ENCODE peak calls at places on chromosomes 2 and 18, in seven cellular contexts. E is MCF 10A, I is A549, G is IMR-90, C is psoas muscle, H is HCT116, X is lung. D is an unnamed sample.

GRCh38 chr2:12168354-12169059 is 422.1 kb downstream of the LPIN1 start:
- DNase-seq in C (no peak), E (no peak), H (no peak), X (no peak), I (no peak), G (no peak), D (no peak)

GRCh38 chr2:43438858-43439655 is 156.8 kb downstream of the THADA start:
- DNase-seq in G (peak), E (no peak), X (no peak), C (no peak), H (no peak), I (no peak), D (no peak)

GRCh38 chr18:68083131-68083530 is 566.6 kb upstream of the DSEL start:
- DNase-seq in G (peak), X (no peak), I (no peak), E (peak), C (no peak), H (no peak), D (no peak)

GRCh38 chr18:50649821-50650220 is 89.9 kb downstream of the MAPK4 start:
- DNase-seq in C (peak), X (peak), I (no peak), H (no peak), E (peak), G (peak), D (no peak)

GRCh38 chr18:48393776-48394175 is 15.4 kb downstream of the ZBTB7C start:
- DNase-seq in I (no peak), C (no peak), G (no peak), X (no peak), E (no peak), H (no peak), D (no peak)

GRCh38 chr18:44682181-44682870 is 1.6 kb downstream of the SETBP1 start:
- DNase-seq in I (no peak), G (no peak), H (no peak), E (no peak), X (no peak), C (no peak), D (peak)

GRCh38 chr2:85178980-85179411 is 45.8 kb downstream of the TCF7L1 start:
- DNase-seq in C (no peak), E (no peak), H (no peak), I (no peak), X (no peak), G (no peak), D (no peak)

GRCh38 chr2:99822487-99823218 is 319.7 kb downstream of the AFF3 start:
- DNase-seq in X (no peak), I (no peak), H (no peak), G (no peak), C (no peak), E (no peak), D (no peak)

GRCh38 chr2:220460257-220460985 is 833.0 kb downstream of the SLC4A3 start:
- DNase-seq in C (no peak), X (no peak), H (peak), G (peak), E (no peak), I (no peak), D (no peak)

GRCh38 chr2:152464853-152465470 is 130.0 kb downstream of the FMNL2 start:
- DNase-seq in I (no peak), H (no peak), X (no peak), G (no peak), E (no peak), C (peak), D (no peak)

GRCh38 chr2:170475878-170476277 is 239.3 kb upstream of the SP5 start:
- DNase-seq in C (no peak), X (no peak), H (no peak), E (no peak), G (no peak), I (no peak), D (no peak)

GRCh38 chr2:56741601-56742102 is 557.9 kb downstream of the CCDC85A start:
- DNase-seq in C (peak), X (peak), I (peak), G (peak), E (peak), H (peak), D (no peak)

GRCh38 chr18:44803019-44803650 is 122.4 kb downstream of the SETBP1 start:
- DNase-seq in X (no peak), E (no peak), I (no peak), H (no peak), G (peak), C (peak), D (no peak)

GRCh38 chr18:34772887-34773286 is 62.8 kb downstream of the DTNA start:
- DNase-seq in H (no peak), G (peak), E (no peak), X (no peak), I (no peak), C (peak), D (no peak)

GRCh38 chr2:72274284-72274869 is 126.7 kb upstream of the CYP26B1 start:
- DNase-seq in C (no peak), E (no peak), X (no peak), I (no peak), H (no peak), G (peak), D (no peak)

GRCh38 chr2:159946326-159946992 is 116.0 kb downstream of the PLA2R1 start:
- DNase-seq in H (no peak), X (no peak), E (peak), C (no peak), G (peak), I (no peak), D (no peak)

GRCh38 chr2:12950957-12951656 is 234.4 kb downstream of the TRIB2 start:
- DNase-seq in E (no peak), I (no peak), G (peak), C (no peak), H (no peak), X (no peak), D (no peak)

GRCh38 chr2:39447266-39448168 is 10.4 kb upstream of the MAP4K3 start:
- DNase-seq in E (no peak), I (no peak), C (no peak), G (peak), H (no peak), X (no peak), D (no peak)

GRCh38 chr2:38315707-38316333 is 61.3 kb downstream of the ATL2 start:
- DNase-seq in X (no peak), H (peak), E (peak), G (peak), I (peak), C (no peak), D (peak)

GRCh38 chr18:74351354-74351753 is 35.7 kb downstream of the C18orf63 start:
- DNase-seq in G (peak), I (no peak), H (no peak), E (peak), C (no peak), X (no peak), D (no peak)

GRCh38 chr2:217902281-217903141 is 100.3 kb downstream of the TNS1 start:
- DNase-seq in I (peak), E (peak), G (peak), X (peak), H (no peak), C (peak), D (no peak)

GRCh38 chr2:61718965-61719364 is 134.9 kb downstream of the FAM161A start:
- DNase-seq in G (no peak), C (peak), X (no peak), H (no peak), E (no peak), I (no peak), D (no peak)

GRCh38 chr2:23497063-23497462 is 112.1 kb downstream of the KLHL29 start:
- DNase-seq in G (peak), X (no peak), E (peak), C (peak), H (no peak), I (no peak), D (no peak)

GRCh38 chr2:85323351-85323987 is 4.3 kb downstream of the TGOLN2 start:
- DNase-seq in E (no peak), X (no peak), G (no peak), I (no peak), H (no peak), C (no peak), D (no peak)

GRCh38 chr18:827093-827677 is 15.1 kb upstream of the YES1 start:
- DNase-seq in X (no peak), I (no peak), C (no peak), H (no peak), E (no peak), G (no peak), D (no peak)

GRCh38 chr2:175726213-175726612 is 275.9 kb downstream of the LNPK start:
- DNase-seq in G (peak), C (no peak), E (peak), I (no peak), X (no peak), H (no peak), D (no peak)

GRCh38 chr2:10933700-10934225 is 22.0 kb downstream of the KCNF1 start:
- DNase-seq in E (no peak), I (no peak), G (no peak), H (no peak), X (no peak), C (no peak), D (no peak)

GRCh38 chr2:201152999-201153398 is 29.9 kb upstream of the CASP10 start:
- DNase-seq in C (no peak), E (no peak), G (no peak), H (no peak), X (no peak), I (no peak), D (no peak)

GRCh38 chr2:211835695-211836094 is 702.9 kb downstream of the ERBB4 start:
- DNase-seq in E (no peak), I (no peak), G (no peak), H (no peak), C (no peak), X (no peak), D (no peak)

GRCh38 chr2:217712431-217712830 is 290.4 kb downstream of the TNS1 start:
- DNase-seq in E (no peak), X (no peak), C (no peak), H (no peak), G (no peak), I (no peak), D (no peak)

GRCh38 chr2:128558895-128559532 is 240.3 kb upstream of the HS6ST1 start:
- DNase-seq in I (no peak), X (no peak), C (no peak), H (no peak), G (no peak), E (no peak), D (no peak)

GRCh38 chr2:190467575-190468083 is 59.5 kb downstream of the MFSD6 start:
- DNase-seq in C (no peak), E (no peak), H (no peak), X (no peak), I (no peak), G (peak), D (no peak)

GRCh38 chr2:210442457-210442856 is 34.1 kb downstream of the LANCL1 start:
- DNase-seq in X (no peak), C (no peak), H (no peak), I (no peak), G (no peak), E (no peak), D (peak)

GRCh38 chr2:208363485-208363884 is 43.1 kb upstream of the PTH2R start:
- DNase-seq in H (no peak), E (peak), C (no peak), G (peak), X (no peak), I (no peak), D (peak)

GRCh38 chr18:73670046-73670445 is 477.6 kb downstream of the FBXO15 start:
- DNase-seq in X (no peak), I (no peak), E (no peak), H (no peak), G (no peak), C (no peak), D (no peak)

GRCh38 chr2:145123606-145124005 is 603.7 kb upstream of the ZEB2 start:
- DNase-seq in I (no peak), E (no peak), X (no peak), C (no peak), H (no peak), G (peak), D (no peak)

GRCh38 chr2:23487735-23488492 is 102.9 kb downstream of the KLHL29 start:
- DNase-seq in G (peak), X (no peak), E (peak), H (peak), C (no peak), I (no peak), D (peak)

GRCh38 chr2:226835796-226836547 is at the start of gene RHBDD1:
- DNase-seq in X (peak), G (peak), H (peak), I (peak), E (peak), C (peak), D (peak)

GRCh38 chr18:36179562-36180334 is 7.5 kb upstream of the MOCOS start:
- DNase-seq in G (peak), C (peak), E (peak), X (peak), I (no peak), H (no peak), D (no peak)

GRCh38 chr2:74267068-74267467 is 68.7 kb downstream of the MTHFD2 start:
- DNase-seq in G (no peak), I (peak), X (peak), C (no peak), H (peak), E (peak), D (peak)
- TF ChIP-seq CTCF in G (no peak), I (peak), X (peak), C (no peak), H (peak), E (peak), D (peak)

GRCh38 chr2:17149945-17150344 is 368.3 kb downstream of the RAD51AP2 start:
- DNase-seq in E (no peak), G (no peak), C (no peak), I (no peak), X (no peak), H (no peak), D (no peak)

GRCh38 chr2:17146358-17146757 is 371.9 kb downstream of the RAD51AP2 start:
- DNase-seq in I (no peak), H (no peak), E (no peak), C (no peak), X (no peak), G (no peak), D (no peak)

DNA sequence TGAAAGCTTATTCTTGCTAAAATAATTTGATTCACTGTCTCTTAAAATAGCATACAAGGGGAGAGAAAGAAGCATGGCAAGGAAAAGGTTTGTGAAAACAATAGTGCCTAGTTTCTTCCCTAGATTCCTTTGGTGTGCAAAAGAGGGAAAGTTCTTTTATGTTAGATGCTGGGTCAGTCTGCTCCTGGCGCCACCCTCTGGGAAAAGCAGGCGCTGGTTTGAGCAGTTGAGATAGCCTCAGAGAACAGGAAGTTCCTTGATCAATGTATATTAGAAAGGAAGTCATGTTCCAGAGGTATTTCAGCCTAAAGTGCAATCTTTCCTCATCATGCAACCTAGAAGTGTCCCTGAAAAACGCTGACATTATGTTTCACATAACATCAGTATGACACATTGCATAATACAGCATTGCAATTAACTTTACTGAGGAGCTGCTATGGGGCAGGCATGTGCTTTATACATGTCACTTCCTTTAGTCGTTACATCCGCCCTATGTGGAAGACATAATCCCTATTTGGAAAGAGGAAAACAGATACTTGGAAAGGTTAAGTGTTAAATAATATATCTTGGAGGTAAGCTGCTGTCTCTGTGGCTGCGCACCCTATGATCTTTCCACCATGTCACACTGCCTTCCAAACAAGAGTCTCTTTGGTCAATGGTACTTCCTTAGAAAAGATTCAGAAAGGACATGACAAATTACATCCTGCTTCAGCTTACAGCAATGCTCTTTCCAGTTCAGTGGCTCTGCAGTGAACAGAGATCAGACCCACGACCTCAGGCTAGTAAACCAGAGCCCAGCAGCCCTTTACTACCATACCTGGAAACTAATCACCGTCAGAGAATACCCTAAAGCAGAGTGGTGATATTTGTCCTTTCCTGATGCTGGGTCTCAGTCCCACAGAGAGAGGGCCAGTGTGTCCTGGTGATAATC is 369.7 kb downstream of the RAD51AP2 start:
- DNase-seq in E (peak), G (no peak), C (no peak), I (no peak), X (no peak), H (peak), D (no peak)
- TF ChIP-seq CTCF in E (peak), G (no peak), C (no peak), I (no peak), X (no peak), H (peak), D (peak)

GRCh38 chr18:11468120-11468519 is 141.3 kb upstream of the SLC35G4 start:
- DNase-seq in E (no peak), X (no peak), H (no peak), G (no peak), I (no peak), C (no peak), D (no peak)
- TF ChIP-seq CTCF in E (no peak), X (no peak), H (no peak), G (no peak), I (no peak), C (no peak), D (no peak)

GRCh38 chr2:36824281-36824680 is 127.8 kb downstream of the VIT start:
- DNase-seq in G (no peak), I (no peak), C (no peak), H (no peak), E (no peak), X (no peak), D (no peak)

GRCh38 chr2:36820942-36821605 is 124.6 kb downstream of the VIT start:
- DNase-seq in X (no peak), E (no peak), I (no peak), C (no peak), G (no peak), H (no peak), D (no peak)

GRCh38 chr2:36818542-36818941 is 122.0 kb downstream of the VIT start:
- DNase-seq in E (no peak), G (no peak), X (no peak), C (no peak), I (no peak), H (no peak), D (no peak)

DNA sequence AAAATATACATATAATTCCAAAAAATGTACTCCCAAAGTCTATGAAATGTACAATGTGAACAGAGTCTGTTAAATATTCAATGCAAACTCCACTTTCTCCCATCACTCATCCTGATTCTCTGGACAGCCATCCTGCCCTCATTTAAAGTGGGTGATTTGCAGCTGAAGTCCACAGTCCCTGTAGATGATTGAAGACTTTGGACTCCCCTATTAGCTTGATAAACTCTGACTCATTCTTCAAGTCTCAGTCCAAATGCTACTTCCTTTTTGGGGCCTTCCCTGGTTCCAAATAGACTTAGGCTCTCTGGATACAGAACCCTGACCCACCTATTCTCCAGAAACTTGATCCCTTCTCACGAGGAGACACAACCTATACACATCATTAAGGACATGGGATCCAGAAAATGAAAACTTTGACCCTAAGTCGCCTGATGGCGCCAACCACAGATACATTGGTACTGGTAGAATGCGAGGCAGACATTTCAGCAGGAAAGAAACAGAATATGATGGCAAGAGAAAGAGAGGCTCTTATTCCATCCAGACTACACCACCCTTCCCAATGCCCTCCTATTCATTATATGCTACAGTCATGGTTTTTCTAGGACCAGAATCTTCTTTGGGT is 122.7 kb downstream of the VIT start:
- DNase-seq in C (no peak), G (no peak), H (no peak), I (no peak), E (peak), X (no peak), D (no peak)
- TF ChIP-seq CTCF in C (no peak), G (no peak), H (no peak), I (no peak), E (peak), X (no peak), D (no peak)

DNA sequence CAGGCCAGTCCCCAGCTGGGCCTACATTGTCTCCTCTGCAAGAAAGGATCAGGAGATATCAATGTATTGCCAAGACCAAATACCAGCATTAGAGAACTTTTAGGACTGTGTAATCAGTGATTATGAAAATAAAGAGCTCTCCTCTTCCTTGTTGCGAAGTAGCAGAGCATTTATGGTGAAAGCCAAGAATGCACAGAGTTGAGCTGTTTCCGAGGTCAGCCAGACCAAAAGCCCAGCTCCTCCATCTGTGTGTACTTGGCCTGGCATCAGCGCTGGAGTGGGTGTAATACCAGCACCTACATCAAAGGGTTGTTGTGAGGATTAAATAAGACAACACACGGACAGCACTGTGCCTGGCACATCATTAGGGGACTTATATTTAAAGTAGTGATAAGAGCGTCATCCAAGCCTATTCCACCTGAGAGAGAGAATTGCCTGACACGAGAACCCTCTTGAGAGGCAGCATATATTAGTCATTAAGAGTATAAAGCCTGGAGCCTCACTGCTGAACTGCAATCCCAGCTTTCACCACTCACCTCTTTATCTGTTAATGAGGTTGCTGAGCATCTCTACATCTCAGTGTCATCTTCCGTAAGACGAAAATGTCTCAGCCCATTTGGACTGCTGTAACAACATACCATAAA is 7.4 kb upstream of the SLC16A14 start:
- DNase-seq in H (no peak), X (no peak), E (no peak), G (no peak), I (no peak), C (no peak), D (no peak)
- TF ChIP-seq CTCF in H (peak), X (no peak), E (no peak), G (no peak), I (no peak), C (no peak), D (no peak)

GRCh38 chr18:78971511-78972245 is 7.9 kb upstream of the SALL3 start:
- DNase-seq in H (no peak), G (no peak), X (no peak), E (no peak), C (no peak), I (no peak), D (no peak)

GRCh38 chr18:78972930-78973331 is 6.7 kb upstream of the SALL3 start:
- DNase-seq in G (no peak), E (no peak), C (no peak), I (no peak), H (no peak), X (no peak), D (no peak)

GRCh38 chr18:78969574-78970315 is 9.9 kb upstream of the SALL3 start:
- DNase-seq in H (no peak), X (no peak), G (no peak), I (no peak), E (no peak), C (no peak), D (no peak)

GRCh38 chr18:78972385-78972918 is 7.2 kb upstream of the SALL3 start:
- DNase-seq in H (no peak), I (no peak), E (no peak), X (no peak), G (no peak), C (no peak), D (no peak)

GRCh38 chr18:78970774-78971333 is 8.8 kb upstream of the SALL3 start:
- DNase-seq in C (no peak), I (no peak), E (no peak), X (no peak), G (no peak), H (no peak), D (no peak)
- TF ChIP-seq CTCF in C (no peak), I (no peak), E (no peak), X (no peak), G (no peak), H (no peak), D (no peak)

GRCh38 chr2:101725515-101726192 is 28.1 kb downstream of the MAP4K4 start:
- DNase-seq in G (no peak), H (no peak), X (no peak), I (no peak), E (peak), C (no peak), D (no peak)
- TF ChIP-seq CTCF in G (peak), H (peak), X (no peak), I (no peak), E (no peak), C (no peak), D (peak)